ENCODE peak calls at places on chromosomes 16 and 17, in four cellular contexts. One of them, this sample, is unnamed.

GRCh38 chr16:82609140-82609539 is 17.6 kb upstream of the CDH13 start:
- DNase-seq in mesendoderm: no peak
- DNase-seq in T47D: no peak
- DNase-seq in GM23338: no peak
- DNase-seq in this sample: no peak

GRCh38 chr16:53600076-53600475 is 97.1 kb upstream of the AKTIP start:
- DNase-seq in T47D: no peak
- DNase-seq in mesendoderm: no peak
- DNase-seq in GM23338: no peak
- DNase-seq in this sample: no peak

GRCh38 chr17:11935734-11936406 is 61.4 kb downstream of the ZNF18 start:
- DNase-seq in GM23338: peak; percentile 80
- DNase-seq in T47D: peak; percentile 77
- DNase-seq in mesendoderm: peak; percentile 75
- DNase-seq in this sample: no peak

GRCh38 chr17:1111599-1112443 is 68.0 kb downstream of the ABR start:
- DNase-seq in mesendoderm: no peak
- DNase-seq in T47D: peak; percentile 38
- DNase-seq in GM23338: no peak
- DNase-seq in this sample: no peak

GRCh38 chr17:70896843-70897242 is 727.5 kb downstream of the KCNJ2 start:
- DNase-seq in mesendoderm: no peak
- DNase-seq in T47D: peak; percentile 32
- DNase-seq in GM23338: no peak
- DNase-seq in this sample: no peak

GRCh38 chr16:80174416-80174815 is 366.4 kb upstream of the DYNLRB2 start:
- DNase-seq in T47D: no peak
- DNase-seq in GM23338: no peak
- DNase-seq in mesendoderm: peak; percentile 21
- DNase-seq in this sample: no peak

GRCh38 chr17:61139219-61139618 is 260.4 kb upstream of the TBX2 start:
- DNase-seq in mesendoderm: no peak
- DNase-seq in GM23338: no peak
- DNase-seq in T47D: peak; percentile 7
- DNase-seq in this sample: no peak

GRCh38 chr16:6331770-6332169 is 1000.9 kb upstream of the RBFOX1 start:
- DNase-seq in GM23338: no peak
- DNase-seq in mesendoderm: peak; percentile 27
- DNase-seq in T47D: no peak
- DNase-seq in this sample: no peak

GRCh38 chr16:16003719-16004313 is 54.4 kb downstream of the ABCC1 start:
- DNase-seq in GM23338: no peak
- DNase-seq in mesendoderm: no peak
- DNase-seq in T47D: no peak
- DNase-seq in this sample: no peak

GRCh38 chr16:85055503-85056210 is 28.1 kb downstream of the KIAA0513 start:
- DNase-seq in mesendoderm: peak; percentile 38
- DNase-seq in T47D: peak; percentile 82
- DNase-seq in GM23338: no peak
- DNase-seq in this sample: peak; percentile 42

GRCh38 chr17:46851029-46851741 is at the start of gene WNT9B:
- DNase-seq in T47D: peak; percentile 81
- DNase-seq in GM23338: peak; percentile 85
- DNase-seq in mesendoderm: peak; percentile 86
- DNase-seq in this sample: no peak

GRCh38 chr17:7238418-7239090 is 703 bp downstream of the PHF23 start:
- DNase-seq in T47D: no peak
- DNase-seq in GM23338: no peak
- DNase-seq in mesendoderm: no peak
- DNase-seq in this sample: no peak

GRCh38 chr17:17079761-17080160 is 37.5 kb downstream of the MPRIP start:
- DNase-seq in mesendoderm: no peak
- DNase-seq in GM23338: no peak
- DNase-seq in T47D: no peak
- DNase-seq in this sample: no peak

GRCh38 chr16:85991425-85991824 is 92.5 kb downstream of the IRF8 start:
- DNase-seq in T47D: no peak
- DNase-seq in mesendoderm: no peak
- DNase-seq in GM23338: no peak
- DNase-seq in this sample: no peak

GRCh38 chr17:78736526-78737079 is 45.5 kb downstream of the CYTH1 start:
- DNase-seq in mesendoderm: peak; percentile 72
- DNase-seq in GM23338: peak; percentile 58
- DNase-seq in T47D: peak; percentile 96
- DNase-seq in this sample: peak; percentile 35

GRCh38 chr17:57570740-57571344 is 174.3 kb downstream of the CCDC182 start:
- DNase-seq in GM23338: peak; percentile 27
- DNase-seq in mesendoderm: no peak
- DNase-seq in T47D: no peak
- DNase-seq in this sample: no peak

GRCh38 chr17:40322417-40323315 is 13.7 kb downstream of the RARA start:
- DNase-seq in T47D: peak; percentile 100
- DNase-seq in GM23338: peak; percentile 66
- DNase-seq in mesendoderm: peak; percentile 90
- DNase-seq in this sample: peak; percentile 79

GRCh38 chr17:43034623-43035293 is 9.7 kb downstream of the RND2 start:
- DNase-seq in GM23338: no peak
- DNase-seq in mesendoderm: no peak
- DNase-seq in T47D: no peak
- DNase-seq in this sample: no peak

GRCh38 chr17:63402808-63403207 is 43.3 kb downstream of the CYB561 start:
- DNase-seq in T47D: no peak
- DNase-seq in mesendoderm: no peak
- DNase-seq in GM23338: no peak
- DNase-seq in this sample: no peak

GRCh38 chr17:40956401-40957254 is 10.1 kb downstream of the KRT39 start:
- DNase-seq in GM23338: no peak
- DNase-seq in mesendoderm: no peak
- DNase-seq in T47D: peak; percentile 90
- DNase-seq in this sample: no peak

GRCh38 chr17:50280068-50280467 is 5.8 kb downstream of the TMEM92 start:
- DNase-seq in mesendoderm: no peak
- DNase-seq in T47D: no peak
- DNase-seq in GM23338: peak; percentile 53
- DNase-seq in this sample: no peak

GRCh38 chr16:69709456-69710084 is 16.8 kb downstream of the NQO1 start:
- DNase-seq in mesendoderm: peak; percentile 63
- DNase-seq in T47D: peak; percentile 82
- DNase-seq in GM23338: peak; percentile 85
- DNase-seq in this sample: no peak

GRCh38 chr16:2194852-2195315 is 1.5 kb downstream of the CASKIN1 start:
- DNase-seq in T47D: peak; percentile 85
- DNase-seq in GM23338: peak; percentile 89
- DNase-seq in mesendoderm: peak; percentile 87
- DNase-seq in this sample: no peak

GRCh38 chr16:546909-547770 is 13.1 kb upstream of the PRR35 start:
- DNase-seq in mesendoderm: peak; percentile 58
- DNase-seq in T47D: no peak
- DNase-seq in GM23338: peak; percentile 71
- DNase-seq in this sample: no peak

GRCh38 chr17:49992191-49992932 is 2.7 kb downstream of the DLX3 start:
- DNase-seq in GM23338: peak; percentile 37
- DNase-seq in T47D: no peak
- DNase-seq in mesendoderm: no peak
- DNase-seq in this sample: no peak

GRCh38 chr17:21043296-21044232 is 753 bp upstream of the USP22 start:
- DNase-seq in GM23338: peak; percentile 98
- DNase-seq in T47D: peak; percentile 97
- DNase-seq in mesendoderm: peak; percentile 99
- DNase-seq in this sample: no peak

GRCh38 chr17:36739208-36739607 is 137.8 kb downstream of the MRM1 start:
- DNase-seq in GM23338: no peak
- DNase-seq in mesendoderm: no peak
- DNase-seq in T47D: no peak
- DNase-seq in this sample: no peak

GRCh38 chr17:28612531-28612930 is 1.5 kb downstream of the RSKR start:
- DNase-seq in T47D: no peak
- DNase-seq in mesendoderm: no peak
- DNase-seq in GM23338: no peak
- DNase-seq in this sample: no peak

GRCh38 chr16:62135903-62136302 is 99.7 kb upstream of the CDH8 start:
- DNase-seq in T47D: no peak
- DNase-seq in GM23338: no peak
- DNase-seq in mesendoderm: no peak
- DNase-seq in this sample: no peak

GRCh38 chr16:84509032-84509950 is 4.8 kb upstream of the MEAK7 start:
- DNase-seq in mesendoderm: peak; percentile 82
- DNase-seq in T47D: no peak
- DNase-seq in GM23338: peak; percentile 65
- DNase-seq in this sample: no peak

GRCh38 chr17:4945176-4945943 is 3.0 kb downstream of the PFN1 start:
- DNase-seq in mesendoderm: peak; percentile 86
- DNase-seq in T47D: peak; percentile 78
- DNase-seq in GM23338: peak; percentile 53
- DNase-seq in this sample: peak; percentile 69

GRCh38 chr16:12311309-12311708 is 334.8 kb downstream of the SNX29 start:
- DNase-seq in GM23338: peak; percentile 67
- DNase-seq in T47D: no peak
- DNase-seq in mesendoderm: peak; percentile 73
- DNase-seq in this sample: no peak

This sample was measured in stimulated activated CD8-positive, alpha-beta memory T cell treated with anti-CD3 and anti-CD28 coated beads, Interleukin-15, amount 100 ng/mL, for 4 hours.